ENCODE peak calls at places on chromosomes 5 and 9, in five cellular contexts. One of them, this sample, is unnamed.

GRCh38 chr5:35233601-35234000 is 3.3 kb upstream of the PRLR start:
- DNase-seq in NAMALWA: no peak
- DNase-seq in OCI-LY7: no peak
- DNase-seq in Kasumi-1: no peak
- DNase-seq in IMR-90: no peak
- DNase-seq in this sample: no peak

GRCh38 chr9:19342927-19343326 is 37.1 kb downstream of the RPS6 start:
- DNase-seq in NAMALWA: no peak
- DNase-seq in OCI-LY7: no peak
- DNase-seq in Kasumi-1: no peak
- DNase-seq in IMR-90: no peak
- DNase-seq in this sample: no peak

GRCh38 chr5:89437450-89438435 is 554.8 kb upstream of the MEF2C start:
- DNase-seq in NAMALWA: no peak
- DNase-seq in OCI-LY7: no peak
- DNase-seq in Kasumi-1: no peak
- DNase-seq in IMR-90: no peak
- DNase-seq in this sample: no peak

GRCh38 chr5:140327589-140327988 is 18.8 kb downstream of the HBEGF start:
- DNase-seq in NAMALWA: no peak
- DNase-seq in OCI-LY7: peak
- DNase-seq in Kasumi-1: no peak
- DNase-seq in IMR-90: peak
- DNase-seq in this sample: no peak

GRCh38 chr5:6572825-6573380 is 59.9 kb downstream of the NSUN2 start:
- DNase-seq in NAMALWA: no peak
- DNase-seq in OCI-LY7: no peak
- DNase-seq in Kasumi-1: no peak
- DNase-seq in IMR-90: no peak
- DNase-seq in this sample: no peak

GRCh38 chr5:41863871-41864486 is 6.2 kb downstream of the OXCT1 start:
- DNase-seq in NAMALWA: no peak
- DNase-seq in OCI-LY7: no peak
- DNase-seq in Kasumi-1: no peak
- DNase-seq in IMR-90: peak
- DNase-seq in this sample: no peak

GRCh38 chr5:3348576-3349535 is 246.8 kb upstream of the IRX1 start:
- DNase-seq in NAMALWA: no peak
- DNase-seq in OCI-LY7: no peak
- DNase-seq in Kasumi-1: no peak
- DNase-seq in IMR-90: no peak
- DNase-seq in this sample: no peak

GRCh38 chr9:93976973-93977372 is 21.8 kb upstream of the BARX1 start:
- DNase-seq in NAMALWA: no peak
- DNase-seq in OCI-LY7: no peak
- DNase-seq in Kasumi-1: no peak
- DNase-seq in IMR-90: no peak
- DNase-seq in this sample: no peak

GRCh38 chr9:15856591-15856990 is 303.7 kb downstream of the CCDC171 start:
- DNase-seq in NAMALWA: no peak
- DNase-seq in OCI-LY7: no peak
- DNase-seq in Kasumi-1: no peak
- DNase-seq in IMR-90: peak
- DNase-seq in this sample: no peak

GRCh38 chr5:39506216-39506615 is 81.4 kb upstream of the DAB2 start:
- DNase-seq in NAMALWA: no peak
- DNase-seq in OCI-LY7: no peak
- DNase-seq in Kasumi-1: no peak
- DNase-seq in IMR-90: no peak
- DNase-seq in this sample: no peak